ENCODE peak calls at places on chromosomes 16 and 17, in eight cellular contexts. One of them, this sample, is unnamed. For H3K9me2 and H3K79me2, the result is how much of the 10 kb centered on the place peaks cover.

GRCh38 chr17:39822051-39822450 is 42.1 kb downstream of the IKZF3 start:
- DNase-seq in GM23248: no peak
- DNase-seq in HCT116: no peak
- DNase-seq in SK-N-SH: no peak
- DNase-seq in OCI-LY7: no peak
- DNase-seq in Karpas-422: peak
- DNase-seq in PC-3: no peak
- DNase-seq in PC-9: no peak
- DNase-seq in this sample: no peak

GRCh38 chr16:16017812-16018211 is 68.4 kb downstream of the ABCC1 start:
- DNase-seq in OCI-LY7: no peak
- DNase-seq in HCT116: no peak
- DNase-seq in SK-N-SH: no peak
- DNase-seq in GM23248: no peak
- DNase-seq in PC-3: peak
- DNase-seq in PC-9: no peak
- DNase-seq in Karpas-422: no peak
- DNase-seq in this sample: no peak

GRCh38 chr16:86824751-86825310 is 246.5 kb downstream of the FOXL1 start:
- DNase-seq in Karpas-422: no peak
- DNase-seq in GM23248: no peak
- DNase-seq in OCI-LY7: no peak
- DNase-seq in PC-9: no peak
- DNase-seq in PC-3: peak
- DNase-seq in SK-N-SH: no peak
- DNase-seq in HCT116: no peak
- DNase-seq in this sample: no peak

GRCh38 chr17:20063665-20064648 is 54.8 kb downstream of the SPECC1 start:
- DNase-seq in GM23248: peak
- DNase-seq in HCT116: peak
- DNase-seq in SK-N-SH: no peak
- DNase-seq in OCI-LY7: no peak
- DNase-seq in Karpas-422: no peak
- DNase-seq in PC-3: peak
- DNase-seq in PC-9: peak
- DNase-seq in this sample: peak

GRCh38 chr17:42121066-42121769 is at the start of gene KAT2A:
- DNase-seq in OCI-LY7: peak
- DNase-seq in PC-3: no peak
- DNase-seq in SK-N-SH: peak
- DNase-seq in HCT116: peak
- DNase-seq in GM23248: peak
- DNase-seq in PC-9: peak
- DNase-seq in Karpas-422: peak
- DNase-seq in this sample: peak

GRCh38 chr16:47970291-47970931 is 185.4 kb downstream of the ABCC12 start:
- DNase-seq in Karpas-422: peak
- DNase-seq in HCT116: no peak
- DNase-seq in OCI-LY7: peak
- DNase-seq in GM23248: peak
- DNase-seq in PC-3: peak
- DNase-seq in PC-9: no peak
- DNase-seq in SK-N-SH: no peak
- DNase-seq in this sample: peak

GRCh38 chr16:85370881-85371651 is 242.1 kb upstream of the GSE1 start:
- DNase-seq in GM23248: peak
- DNase-seq in Karpas-422: no peak
- DNase-seq in SK-N-SH: peak
- DNase-seq in PC-9: no peak
- DNase-seq in PC-3: no peak
- DNase-seq in HCT116: no peak
- DNase-seq in OCI-LY7: no peak
- DNase-seq in this sample: no peak

GRCh38 chr17:64162575-64162974 is 32.6 kb upstream of the ERN1 start:
- DNase-seq in SK-N-SH: no peak
- DNase-seq in HCT116: no peak
- DNase-seq in OCI-LY7: no peak
- DNase-seq in GM23248: no peak
- DNase-seq in Karpas-422: no peak
- DNase-seq in PC-9: no peak
- DNase-seq in PC-3: no peak
- DNase-seq in this sample: no peak

GRCh38 chr17:77464988-77465357 is 324.2 kb downstream of the SEC14L1 start:
- DNase-seq in Karpas-422: no peak
- DNase-seq in PC-9: no peak
- DNase-seq in PC-3: no peak
- DNase-seq in HCT116: no peak
- DNase-seq in GM23248: no peak
- DNase-seq in OCI-LY7: no peak
- DNase-seq in SK-N-SH: no peak
- DNase-seq in this sample: no peak

GRCh38 chr17:76867578-76868175 is 527 bp upstream of the MGAT5B start:
- DNase-seq in PC-3: peak
- DNase-seq in GM23248: peak
- DNase-seq in Karpas-422: peak
- DNase-seq in HCT116: no peak
- DNase-seq in PC-9: no peak
- DNase-seq in OCI-LY7: peak
- DNase-seq in SK-N-SH: peak
- DNase-seq in this sample: peak

GRCh38 chr17:41615454-41615853 is 2.9 kb upstream of the KRT16 start:
- DNase-seq in PC-9: peak
- DNase-seq in HCT116: peak
- DNase-seq in OCI-LY7: no peak
- DNase-seq in Karpas-422: no peak
- DNase-seq in GM23248: peak
- DNase-seq in SK-N-SH: no peak
- DNase-seq in PC-3: peak
- DNase-seq in this sample: peak

GRCh38 chr16:68445458-68445857 is 2.9 kb downstream of the SMPD3 start:
- DNase-seq in OCI-LY7: peak
- DNase-seq in GM23248: peak
- DNase-seq in PC-9: peak
- DNase-seq in HCT116: peak
- DNase-seq in Karpas-422: peak
- DNase-seq in SK-N-SH: peak
- DNase-seq in PC-3: peak
- DNase-seq in this sample: no peak

GRCh38 chr17:76561799-76562268 is 22.0 kb downstream of the PRCD start:
- DNase-seq in PC-9: no peak
- DNase-seq in OCI-LY7: no peak
- DNase-seq in GM23248: peak
- DNase-seq in PC-3: peak
- DNase-seq in HCT116: no peak
- DNase-seq in Karpas-422: no peak
- DNase-seq in SK-N-SH: no peak
- DNase-seq in this sample: no peak

GRCh38 chr17:73803867-73804539 is 159.8 kb upstream of the SDK2 start:
- DNase-seq in Karpas-422: no peak
- DNase-seq in SK-N-SH: no peak
- DNase-seq in GM23248: no peak
- DNase-seq in OCI-LY7: no peak
- DNase-seq in PC-3: no peak
- DNase-seq in HCT116: no peak
- DNase-seq in PC-9: no peak
- DNase-seq in this sample: no peak

GRCh38 chr16:88767546-88767945 is 17.5 kb downstream of the PIEZO1 start:
- DNase-seq in PC-3: no peak
- DNase-seq in Karpas-422: no peak
- DNase-seq in SK-N-SH: no peak
- DNase-seq in OCI-LY7: no peak
- DNase-seq in HCT116: no peak
- DNase-seq in PC-9: no peak
- DNase-seq in GM23248: no peak
- DNase-seq in this sample: no peak

GRCh38 chr17:58936295-58936694 is 170.4 kb downstream of the TRIM37 start:
- DNase-seq in Karpas-422: no peak
- DNase-seq in OCI-LY7: no peak
- DNase-seq in SK-N-SH: no peak
- DNase-seq in HCT116: no peak
- DNase-seq in GM23248: no peak
- DNase-seq in PC-3: no peak
- DNase-seq in PC-9: peak
- DNase-seq in this sample: no peak

GRCh38 chr16:20308266-20308665 is 19.0 kb downstream of the GP2 start:
- DNase-seq in GM23248: no peak
- DNase-seq in PC-3: no peak
- DNase-seq in Karpas-422: no peak
- DNase-seq in SK-N-SH: no peak
- DNase-seq in OCI-LY7: no peak
- DNase-seq in HCT116: no peak
- DNase-seq in PC-9: no peak
- DNase-seq in this sample: no peak

GRCh38 chr16:47947741-47948140 is 208.1 kb downstream of the ABCC12 start:
- DNase-seq in Karpas-422: no peak
- DNase-seq in OCI-LY7: no peak
- DNase-seq in HCT116: no peak
- DNase-seq in GM23248: no peak
- DNase-seq in PC-3: no peak
- DNase-seq in SK-N-SH: no peak
- DNase-seq in PC-9: no peak
- DNase-seq in this sample: no peak

GRCh38 chr16:62036807-62037135 is 533 bp upstream of the CDH8 start:
- DNase-seq in PC-9: no peak
- DNase-seq in Karpas-422: no peak
- DNase-seq in PC-3: no peak
- DNase-seq in OCI-LY7: no peak
- DNase-seq in SK-N-SH: no peak
- DNase-seq in GM23248: no peak
- DNase-seq in HCT116: no peak
- DNase-seq in this sample: no peak

GRCh38 chr17:882827-883585 is 96.6 kb downstream of the NXN start:
- DNase-seq in PC-9: no peak
- DNase-seq in GM23248: peak
- DNase-seq in SK-N-SH: no peak
- DNase-seq in HCT116: no peak
- DNase-seq in Karpas-422: peak
- DNase-seq in PC-3: no peak
- DNase-seq in OCI-LY7: no peak
- DNase-seq in this sample: peak

GRCh38 chr16:88781140-88782077 is 3.6 kb downstream of the PIEZO1 start:
- DNase-seq in GM23248: peak
- DNase-seq in SK-N-SH: no peak
- DNase-seq in PC-3: peak
- DNase-seq in Karpas-422: no peak
- DNase-seq in PC-9: no peak
- DNase-seq in HCT116: no peak
- DNase-seq in OCI-LY7: peak
- DNase-seq in this sample: no peak

GRCh38 chr17:50459756-50460155 is 8.9 kb downstream of the CHAD start:
- DNase-seq in GM23248: peak
- DNase-seq in OCI-LY7: peak
- DNase-seq in Karpas-422: peak
- DNase-seq in SK-N-SH: no peak
- DNase-seq in HCT116: no peak
- DNase-seq in PC-9: peak
- DNase-seq in PC-3: no peak
- DNase-seq in this sample: no peak
- H3K9me2 ChIP-seq in GM23248: under half
- H3K9me2 ChIP-seq in OCI-LY7: under half
- H3K9me2 ChIP-seq in Karpas-422: under half
- H3K9me2 ChIP-seq in SK-N-SH: under half
- H3K9me2 ChIP-seq in HCT116: under half
- H3K9me2 ChIP-seq in PC-9: under half
- H3K9me2 ChIP-seq in PC-3: under half
- H3K9me2 ChIP-seq in this sample: under half

DNA sequence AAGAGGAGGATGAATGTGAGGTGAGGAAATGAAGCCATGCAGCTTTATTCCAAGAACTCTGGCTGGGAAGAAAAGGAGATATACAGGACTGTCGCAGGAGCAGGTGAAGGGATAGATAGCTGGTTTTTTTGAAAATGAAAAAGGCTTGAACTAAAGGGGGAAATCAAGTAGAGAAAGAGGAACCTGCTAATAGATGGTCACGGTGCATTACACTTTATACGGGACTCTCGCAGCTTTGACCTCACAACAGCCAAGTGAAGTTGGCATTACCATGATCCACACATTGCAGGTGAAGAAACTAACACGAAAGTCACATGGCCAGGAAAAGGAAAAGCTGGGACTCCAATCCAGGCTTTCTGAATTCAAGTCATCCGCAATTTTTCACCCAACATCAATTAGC is 86.9 kb downstream of the HS3ST2 start:
- DNase-seq in GM23248: no peak
- DNase-seq in SK-N-SH: no peak
- DNase-seq in HCT116: no peak
- DNase-seq in OCI-LY7: no peak
- DNase-seq in PC-3: no peak
- DNase-seq in Karpas-422: peak
- DNase-seq in PC-9: no peak
- DNase-seq in this sample: no peak
- H3K79me2 ChIP-seq in GM23248: under half
- H3K79me2 ChIP-seq in SK-N-SH: under half
- H3K79me2 ChIP-seq in HCT116: under half
- H3K79me2 ChIP-seq in OCI-LY7: under half
- H3K79me2 ChIP-seq in PC-3: under half
- H3K79me2 ChIP-seq in Karpas-422: under half
- H3K79me2 ChIP-seq in PC-9: under half
- H3K79me2 ChIP-seq in this sample: under half

DNA sequence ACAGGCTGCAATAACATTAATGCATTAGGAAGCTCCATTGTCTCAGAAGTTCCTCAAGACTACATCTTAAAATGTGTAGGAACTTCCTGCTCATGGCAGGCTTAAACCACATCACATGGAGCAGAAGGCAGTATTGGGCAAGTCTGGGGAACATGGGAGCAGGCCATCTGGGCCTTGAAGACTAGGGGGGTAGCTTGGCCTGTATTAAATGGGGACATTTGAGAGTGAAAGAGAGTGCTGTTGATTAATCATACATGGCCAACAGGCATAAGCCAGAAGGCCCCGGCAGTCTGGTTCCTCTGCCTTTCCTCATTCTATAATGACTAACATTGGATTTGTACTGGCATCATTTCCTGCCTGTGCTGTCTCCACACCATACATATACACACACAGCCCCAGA is 25.2 kb upstream of the SLC5A11 start:
- DNase-seq in GM23248: peak
- DNase-seq in PC-9: no peak
- DNase-seq in HCT116: no peak
- DNase-seq in SK-N-SH: no peak
- DNase-seq in PC-3: no peak
- DNase-seq in OCI-LY7: no peak
- DNase-seq in Karpas-422: no peak
- DNase-seq in this sample: no peak
- H3K9me2 ChIP-seq in GM23248: under half
- H3K9me2 ChIP-seq in PC-9: under half
- H3K9me2 ChIP-seq in HCT116: under half
- H3K9me2 ChIP-seq in SK-N-SH: under half
- H3K9me2 ChIP-seq in PC-3: under half
- H3K9me2 ChIP-seq in OCI-LY7: under half
- H3K9me2 ChIP-seq in Karpas-422: under half
- H3K9me2 ChIP-seq in this sample: under half

DNA sequence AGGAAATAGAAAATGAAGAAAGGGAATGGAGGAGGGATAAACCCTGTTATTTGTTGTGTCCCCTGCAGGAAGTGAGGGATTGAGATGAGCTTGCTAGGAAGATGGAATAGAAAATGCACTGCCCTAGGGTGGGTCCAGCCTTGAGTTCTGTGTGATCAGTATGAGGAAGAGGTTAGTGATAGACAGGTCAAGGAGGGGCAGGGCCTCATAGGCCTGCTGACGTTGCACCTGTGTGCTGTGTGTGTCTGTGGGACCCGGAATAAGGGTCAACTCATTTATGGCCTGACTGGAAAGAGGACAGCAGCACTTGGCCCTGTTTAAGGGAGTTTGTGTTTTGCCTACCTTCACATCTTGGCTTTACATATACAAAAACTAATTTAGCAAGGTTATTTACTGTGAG is 26.3 kb downstream of the DEF8 start:
- DNase-seq in Karpas-422: no peak
- DNase-seq in SK-N-SH: no peak
- DNase-seq in PC-9: no peak
- DNase-seq in PC-3: no peak
- DNase-seq in OCI-LY7: no peak
- DNase-seq in HCT116: no peak
- DNase-seq in GM23248: no peak
- DNase-seq in this sample: no peak
- H3K79me2 ChIP-seq in Karpas-422: half or more
- H3K79me2 ChIP-seq in SK-N-SH: half or more
- H3K79me2 ChIP-seq in PC-9: half or more
- H3K79me2 ChIP-seq in PC-3: half or more
- H3K79me2 ChIP-seq in OCI-LY7: half or more
- H3K79me2 ChIP-seq in HCT116: half or more
- H3K79me2 ChIP-seq in GM23248: half or more
- H3K79me2 ChIP-seq in this sample: half or more

This sample was measured in hepatocyte.